ENCODE peak calls at places on chromosomes 3 and 15, in four cellular contexts. V, P, B and E are unnamed samples.

GRCh38 chr15:41207687-41208448 is 22.7 kb downstream of the EXD1 start:
- DNase-seq in V (no peak), P (no peak), B (no peak), E (no peak)

GRCh38 chr3:196344663-196345062 is 6.5 kb upstream of the TM4SF19 start:
- DNase-seq in B (no peak), V (no peak), P (no peak), E (no peak)

GRCh38 chr3:90007786-90008499 is 900.5 kb downstream of the EPHA3 start:
- DNase-seq in V (no peak), P (no peak), B (no peak), E (no peak)

GRCh38 chr3:4595709-4596108 is 102.6 kb downstream of the ITPR1 start:
- DNase-seq in B (no peak), V (no peak), P (no peak), E (no peak)

GRCh38 chr3:54232618-54233017 is 110.3 kb downstream of the CACNA2D3 start:
- DNase-seq in P (no peak), B (no peak), V (no peak), E (no peak)

GRCh38 chr3:64740232-64740631 is 52.4 kb upstream of the ADAMTS9 start:
- DNase-seq in P (no peak), B (no peak), V (no peak), E (no peak)

GRCh38 chr15:93941687-93942086 is 289.7 kb upstream of the MCTP2 start:
- DNase-seq in B (no peak), P (no peak), V (no peak), E (no peak)

GRCh38 chr3:189490749-189491148 is 140.4 kb upstream of the TP63 start:
- DNase-seq in V (no peak), B (no peak), P (no peak), E (no peak)

GRCh38 chr15:69008056-69008455 is 6.4 kb upstream of the NOX5 start:
- DNase-seq in P (no peak), V (no peak), B (no peak), E (no peak)

GRCh38 chr3:172839679-172840078 is 89.2 kb downstream of the ECT2 start:
- DNase-seq in P (no peak), B (no peak), V (no peak), E (no peak)

GRCh38 chr3:12956316-12956660 is 114.9 kb upstream of the RPL32 start:
- DNase-seq in P (no peak), B (no peak), V (no peak), E (no peak)

DNA sequence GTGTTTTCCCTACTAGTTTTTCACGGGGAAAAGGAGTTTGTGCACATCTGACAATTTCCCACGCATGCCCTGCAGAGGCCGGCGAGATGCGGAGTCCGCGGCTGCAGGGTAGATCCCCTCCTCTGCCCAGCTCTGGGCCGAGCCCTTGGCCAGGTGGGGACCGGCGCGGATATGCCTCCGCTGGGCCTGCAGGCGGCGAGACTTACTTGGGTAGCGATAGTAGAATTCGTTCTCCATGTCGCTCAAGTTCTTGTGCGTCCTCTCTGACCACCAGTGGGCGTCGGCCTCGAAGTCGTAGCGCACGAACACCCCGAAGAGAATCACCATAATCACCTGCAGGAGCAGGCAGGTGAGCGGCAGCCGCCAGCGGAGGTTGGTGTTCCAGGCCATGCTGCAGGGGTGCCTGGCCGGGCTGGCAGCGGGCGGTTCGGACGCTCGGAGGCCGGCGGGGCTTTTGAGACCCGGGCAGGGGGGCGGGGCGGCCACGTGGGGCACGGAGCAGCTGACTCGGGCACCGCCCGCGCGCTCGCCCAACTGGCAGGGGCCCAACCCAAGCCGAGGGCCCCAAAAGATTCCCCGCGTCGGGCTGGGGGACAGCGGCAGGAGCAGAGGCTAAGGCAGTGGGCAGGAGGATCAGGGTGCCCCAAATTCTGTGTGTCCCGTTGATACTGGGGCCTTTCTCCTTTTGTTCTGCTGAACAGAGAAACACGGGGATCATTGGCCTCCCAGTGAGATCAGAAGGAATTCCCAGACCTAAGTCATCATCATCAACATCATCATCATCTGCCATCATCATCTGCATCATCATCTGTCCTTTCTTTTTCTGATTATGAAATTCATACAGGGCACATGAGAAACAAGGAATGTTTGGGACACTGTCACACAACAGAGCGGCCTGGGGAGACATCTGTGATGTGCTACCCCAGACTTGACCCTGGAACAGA is at the start of gene RHCG:
- DNase-seq in V (peak), B (no peak), P (no peak), E (no peak)
- H3K27ac ChIP-seq in V (no peak), B (no peak), P (no peak), E (no peak)

GRCh38 chr3:119555309-119555735 is 4.1 kb downstream of the CD80 start:
- DNase-seq in V (no peak), B (no peak), P (peak), E (no peak)

GRCh38 chr3:119555929-119556328 is 3.5 kb downstream of the CD80 start:
- DNase-seq in P (no peak), B (no peak), V (no peak), E (no peak)

GRCh38 chr3:119551525-119552063 is 7.8 kb downstream of the CD80 start:
- DNase-seq in B (no peak), V (no peak), P (no peak), E (no peak)

DNA sequence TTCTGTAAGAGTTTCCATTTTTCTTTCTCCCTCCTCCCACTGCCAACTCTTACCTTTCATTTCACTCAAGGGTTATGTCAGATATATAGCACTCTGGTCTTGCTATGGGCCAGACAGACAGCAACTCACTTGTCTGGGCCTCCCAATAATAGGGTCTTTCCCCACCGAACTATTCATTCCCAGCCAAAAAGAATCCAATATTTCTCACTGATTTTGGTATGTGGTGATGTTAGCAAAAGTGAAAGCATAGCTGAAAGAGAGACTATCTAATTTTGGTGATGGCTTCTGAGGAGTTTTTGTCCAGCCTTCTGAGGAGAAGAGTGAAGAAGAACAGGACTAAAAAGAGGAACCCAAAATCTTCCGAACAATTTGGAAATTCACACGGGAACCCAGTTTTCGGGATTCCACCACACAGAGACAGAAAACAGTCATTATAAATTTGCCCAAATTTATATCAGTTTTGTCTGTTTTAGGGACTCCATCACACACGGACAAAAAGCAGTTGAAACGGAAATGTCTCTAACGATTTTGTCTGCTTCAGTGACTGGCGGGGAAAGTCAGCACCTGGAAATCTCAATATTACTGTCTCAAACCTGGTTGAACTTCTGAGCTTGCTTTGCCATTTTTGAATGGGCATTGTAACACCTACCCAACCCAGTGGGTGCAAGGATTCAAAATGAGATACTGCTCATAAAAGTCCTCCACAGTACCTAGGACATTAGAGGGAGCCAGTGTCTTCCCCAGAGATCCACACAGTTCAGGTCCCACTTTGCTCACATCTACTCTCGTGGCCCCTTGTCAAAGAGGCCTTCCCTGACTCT is 9.1 kb downstream of the CD80 start:
- DNase-seq in V (no peak), P (no peak), B (peak), E (no peak)
- H3K4me3 ChIP-seq in V (no peak), P (no peak), B (no peak), E (no peak)

GRCh38 chr3:8529197-8529637 is 27.6 kb downstream of the LMCD1 start:
- DNase-seq in P (no peak), V (peak), B (no peak), E (no peak)
- H3K27ac ChIP-seq in P (peak), V (peak), B (no peak), E (no peak)

GRCh38 chr3:119662604-119663377 is 2.4 kb upstream of the POPDC2 start:
- DNase-seq in P (no peak), V (no peak), B (no peak), E (no peak)

GRCh38 chr3:119660474-119661150 is at the start of gene POPDC2:
- DNase-seq in B (no peak), V (no peak), P (no peak), E (no peak)

GRCh38 chr3:119658994-119659393 is 1.4 kb downstream of the POPDC2 start:
- DNase-seq in P (no peak), V (no peak), B (no peak), E (no peak)

GRCh38 chr3:119657887-119658702 is 2.3 kb downstream of the POPDC2 start:
- DNase-seq in B (no peak), V (no peak), P (no peak), E (no peak)

DNA sequence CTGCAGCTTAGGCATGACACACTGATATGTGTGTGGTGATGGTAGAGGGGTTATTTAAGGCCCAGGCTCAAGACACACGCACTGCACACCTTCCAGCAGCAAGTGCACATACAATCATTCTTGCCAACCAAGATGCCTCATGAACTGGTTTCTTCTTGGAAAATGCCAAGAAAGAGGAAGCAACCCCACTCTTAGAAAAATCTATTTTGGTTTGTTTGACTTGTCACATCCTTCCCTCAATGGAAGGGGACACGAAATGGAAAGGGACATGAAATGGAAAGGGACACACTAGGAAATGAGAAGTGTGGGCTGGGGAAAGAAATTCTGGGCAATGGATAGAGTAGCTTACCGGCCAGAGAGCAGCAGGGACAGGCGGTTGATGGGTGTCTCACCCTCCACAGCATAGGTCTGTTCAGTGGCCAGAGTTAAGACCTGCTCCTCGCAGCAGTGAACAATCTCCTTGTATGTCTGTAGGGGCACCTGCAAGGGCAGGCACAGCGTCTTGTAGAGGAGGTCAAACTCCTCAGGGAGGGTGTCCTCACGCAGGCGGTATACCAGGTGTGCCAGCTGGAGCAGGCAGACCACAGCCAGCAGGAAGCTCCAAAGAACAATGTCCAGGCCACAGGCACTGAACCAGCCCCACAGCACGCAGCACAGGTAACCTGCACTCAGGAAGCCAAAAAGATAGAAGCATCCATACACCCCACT is 651 bp downstream of the POPDC2 start:
- DNase-seq in V (no peak), B (no peak), P (no peak), E (no peak)
- H3K4me3 ChIP-seq in V (no peak), B (no peak), P (no peak), E (no peak)

GRCh38 chr3:57556459-57557087 is 499 bp downstream of the PDE12 start:
- DNase-seq in V (peak), P (peak), B (peak), E (peak)
- H3K27ac ChIP-seq in V (peak), P (peak), B (peak), E (peak)

DNA sequence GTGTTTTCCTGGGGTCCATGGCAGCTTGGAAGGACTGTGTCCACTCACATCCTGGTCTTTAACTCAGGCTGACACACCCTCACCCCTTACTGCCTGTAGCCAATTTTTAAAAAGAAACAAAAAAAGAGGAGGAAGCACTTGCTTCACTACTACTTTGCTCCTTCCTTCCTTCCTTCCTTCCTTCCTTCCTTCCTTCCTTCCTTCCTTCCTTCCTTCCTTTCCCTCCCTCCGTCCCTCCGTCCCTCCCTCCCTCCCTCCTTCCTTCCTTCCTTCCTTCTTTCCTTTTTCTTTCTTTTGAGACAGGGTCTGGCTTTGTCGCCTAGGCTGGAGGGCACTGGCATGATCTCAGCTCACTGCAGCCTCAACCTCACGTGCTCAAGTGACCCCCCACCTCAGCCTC is 25.5 kb upstream of the AKAP13 start:
- DNase-seq in V (no peak), B (no peak), P (no peak), E (no peak)
- H3K4me3 ChIP-seq in V (no peak), B (no peak), P (no peak), E (no peak)